ENCODE peak calls at places on chromosomes 2 and 18, in ten cellular contexts. R, U, M, V, P, L, H, O, A and G are unnamed samples.
A peak's percentile ranks its signal among the peaks of the same experiment; 100 is the strongest.

GRCh38 chr18:62404881-62405280 is 79.8 kb downstream of the TNFRSF11A start:
- DNase-seq in R (no peak), U (no peak), M (no peak), V (no peak), P (no peak), L (no peak), H (no peak), O (no peak), A (no peak), G (no peak)

GRCh38 chr2:94993176-94994062 is 32.1 kb upstream of the MAL start:
- DNase-seq in R (no peak), U (no peak), M (no peak), V (no peak), P (no peak), L (peak; percentile 28), H (no peak), O (no peak), A (peak; percentile 42), G (no peak)

GRCh38 chr2:36889782-36890181 is 76.6 kb downstream of the STRN start:
- DNase-seq in R (peak; percentile 89), U (peak; percentile 86), M (no peak), V (no peak), P (peak; percentile 99), L (no peak), H (no peak), O (peak; percentile 67), A (no peak), G (no peak)

GRCh38 chr18:50586710-50587109 is 26.8 kb downstream of the MAPK4 start:
- DNase-seq in R (no peak), U (no peak), M (no peak), V (no peak), P (no peak), L (no peak), H (no peak), O (no peak), A (no peak), G (no peak)

GRCh38 chr2:71534201-71534600 is 80.8 kb downstream of the DYSF start:
- DNase-seq in R (no peak), U (no peak), M (no peak), V (no peak), P (no peak), L (peak; percentile 7), H (peak; percentile 30), O (no peak), A (peak; percentile 22), G (no peak)

GRCh38 chr2:12169060-12169406 is 422.6 kb downstream of the LPIN1 start:
- DNase-seq in R (no peak), U (peak; percentile 85), M (peak; percentile 23), V (no peak), P (no peak), L (no peak), H (peak; percentile 82), O (peak; percentile 37), A (no peak), G (no peak)

GRCh38 chr18:9612215-9612830 is 2.0 kb downstream of the PPP4R1 start:
- DNase-seq in R (peak; percentile 52), U (peak; percentile 63), M (peak; percentile 70), V (no peak), P (peak; percentile 76), L (no peak), H (no peak), O (peak; percentile 56), A (no peak), G (no peak)

GRCh38 chr2:56801214-56801613 is 617.4 kb downstream of the CCDC85A start:
- DNase-seq in R (no peak), U (peak; percentile 2), M (no peak), V (no peak), P (no peak), L (no peak), H (no peak), O (no peak), A (no peak), G (no peak)

DNA sequence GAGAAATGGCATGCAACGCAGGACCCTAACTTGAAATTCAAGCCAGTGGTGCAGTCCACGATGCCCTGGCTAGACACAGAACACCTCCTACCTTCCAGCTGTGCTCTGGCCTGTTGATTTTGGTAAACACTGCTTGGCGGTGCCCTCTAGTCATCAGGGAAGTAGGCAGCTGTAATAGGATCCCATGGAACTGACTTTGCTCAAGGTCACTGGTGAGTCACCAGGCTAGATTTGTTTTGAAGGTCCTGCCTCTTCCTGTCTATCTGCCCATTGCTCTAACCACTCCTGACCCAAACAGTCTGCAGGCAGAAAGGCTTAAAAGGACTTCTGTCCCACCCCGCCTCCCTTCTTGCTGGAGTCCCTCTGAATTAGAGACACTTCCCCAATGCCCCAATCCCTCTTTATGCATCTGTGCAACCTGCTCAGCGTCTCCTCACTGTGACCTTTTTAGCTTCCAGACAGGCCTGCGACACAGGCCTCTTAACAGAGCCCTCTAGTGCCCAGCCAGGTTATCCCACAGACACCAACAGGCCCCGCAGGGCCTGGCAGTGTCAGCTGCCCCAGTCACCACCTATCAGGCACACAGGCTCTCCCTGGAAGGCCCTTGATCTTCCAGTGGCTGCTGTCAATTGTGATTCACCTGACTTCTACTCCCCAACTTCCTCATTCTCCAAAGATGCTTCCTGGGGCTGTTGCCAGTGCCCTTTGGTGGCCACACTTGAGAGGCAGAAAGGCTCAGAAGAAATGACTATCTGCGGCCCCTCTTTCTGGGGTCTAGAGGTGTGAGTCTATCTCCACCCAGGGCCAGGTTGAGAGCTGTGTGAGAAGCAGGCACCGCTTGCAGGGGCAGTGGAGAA is 5.2 kb downstream of the TMEM127 start:
- DNase-seq in R (peak; percentile 85), U (peak; percentile 87), M (peak; percentile 68), V (no peak), P (peak; percentile 78), L (peak; percentile 83), H (peak; percentile 77), O (no peak), A (peak; percentile 75), G (no peak)
- TF ChIP-seq CTCF in R (peak; percentile 66), U (peak; percentile 40), M (peak; percentile 54), V (peak; percentile 41), P (peak; percentile 46), L (peak; percentile 17), H (peak; percentile 13), O (peak; percentile 13), A (peak; percentile 33), G (peak; percentile 56)

DNA sequence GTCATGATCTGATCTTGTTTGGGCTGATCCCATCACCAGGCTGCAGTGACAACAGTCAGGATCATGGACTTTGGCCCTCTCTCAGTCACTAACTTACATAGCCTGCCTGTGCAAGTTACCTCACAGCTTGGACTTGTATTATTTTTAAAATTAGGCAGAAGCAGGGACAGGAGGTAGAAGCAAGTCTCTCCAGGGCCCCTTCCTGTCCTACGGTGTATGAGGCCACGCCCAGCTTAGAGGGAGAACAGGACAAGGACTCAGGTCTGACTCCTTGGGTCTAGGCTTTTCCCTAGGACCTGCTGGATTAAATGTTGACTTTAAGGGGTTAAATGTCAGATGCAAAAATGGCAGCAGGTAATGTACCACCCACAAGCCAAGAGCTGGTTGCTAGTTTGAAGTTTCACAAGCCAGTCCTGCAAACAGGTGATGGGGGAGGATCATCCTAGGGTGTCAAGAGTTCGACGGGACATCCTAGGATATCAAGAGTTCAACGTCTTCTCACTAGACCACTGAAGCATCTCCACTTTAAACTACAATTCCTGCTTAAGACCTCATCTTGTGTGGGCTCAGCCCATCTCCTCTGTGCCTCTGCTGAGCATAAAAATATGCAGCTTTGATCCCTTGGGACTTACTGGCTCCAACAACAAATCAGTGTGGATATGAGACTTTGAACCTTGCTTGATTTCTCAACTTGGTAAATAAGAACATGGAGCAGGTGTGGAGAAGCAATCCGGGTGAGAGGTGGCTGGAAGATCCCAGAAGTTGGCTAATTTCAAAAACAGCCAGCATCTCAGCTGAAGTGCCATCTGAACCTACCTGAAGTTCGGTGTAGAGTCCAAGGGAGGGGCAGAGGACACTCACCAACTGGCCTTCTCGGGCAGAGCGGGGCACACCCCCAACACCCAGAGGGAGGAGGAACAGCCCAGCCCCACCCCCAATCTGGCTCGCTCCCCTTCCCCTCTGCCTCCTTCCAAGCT is 39.5 kb downstream of the SFXN5 start:
- DNase-seq in R (no peak), U (peak; percentile 11), M (no peak), V (no peak), P (no peak), L (no peak), H (no peak), O (no peak), A (no peak), G (no peak)
- TF ChIP-seq CTCF in R (no peak), U (no peak), M (no peak), V (no peak), P (no peak), L (no peak), H (no peak), O (no peak), A (no peak), G (no peak)

GRCh38 chr2:217916504-217917254 is 86.1 kb downstream of the TNS1 start:
- DNase-seq in R (no peak), U (no peak), M (no peak), V (no peak), P (no peak), L (peak; percentile 92), H (peak; percentile 82), O (no peak), A (no peak), G (no peak)

GRCh38 chr2:217919204-217919603 is 83.6 kb downstream of the TNS1 start:
- DNase-seq in R (no peak), U (no peak), M (no peak), V (no peak), P (no peak), L (no peak), H (no peak), O (no peak), A (no peak), G (no peak)

GRCh38 chr2:217920879-217921603 is 81.8 kb downstream of the TNS1 start:
- DNase-seq in R (no peak), U (peak; percentile 56), M (no peak), V (no peak), P (no peak), L (peak; percentile 95), H (peak; percentile 91), O (no peak), A (no peak), G (no peak)

GRCh38 chr2:217919781-217920351 is 82.9 kb downstream of the TNS1 start:
- DNase-seq in R (no peak), U (peak; percentile 49), M (no peak), V (no peak), P (no peak), L (peak; percentile 94), H (peak; percentile 95), O (no peak), A (no peak), G (no peak)

GRCh38 chr2:217918220-217919024 is 84.4 kb downstream of the TNS1 start:
- DNase-seq in R (peak; percentile 31), U (no peak), M (peak; percentile 9), V (peak; percentile 52), P (no peak), L (peak; percentile 87), H (peak; percentile 85), O (no peak), A (no peak), G (no peak)
- TF ChIP-seq CTCF in R (no peak), U (peak; percentile 20), M (peak; percentile 8), V (no peak), P (peak; percentile 28), L (peak; percentile 30), H (peak; percentile 28), O (peak; percentile 14), A (no peak), G (peak; percentile 51)

GRCh38 chr2:60880633-60880987 is 764 bp upstream of the REL start:
- DNase-seq in R (no peak), U (peak; percentile 48), M (no peak), V (no peak), P (no peak), L (no peak), H (no peak), O (peak; percentile 18), A (no peak), G (no peak)

GRCh38 chr2:60882971-60883753 is 1.8 kb downstream of the REL start:
- DNase-seq in R (no peak), U (peak; percentile 26), M (peak; percentile 78), V (no peak), P (peak; percentile 32), L (no peak), H (no peak), O (peak; percentile 18), A (no peak), G (no peak)

GRCh38 chr2:60884795-60885194 is 3.4 kb downstream of the REL start:
- DNase-seq in R (no peak), U (peak; percentile 41), M (no peak), V (no peak), P (peak; percentile 38), L (no peak), H (no peak), O (no peak), A (no peak), G (no peak)

GRCh38 chr2:60883896-60884295 is 2.5 kb downstream of the REL start:
- DNase-seq in R (no peak), U (peak; percentile 8), M (no peak), V (no peak), P (peak; percentile 1), L (no peak), H (no peak), O (no peak), A (no peak), G (no peak)

DNA sequence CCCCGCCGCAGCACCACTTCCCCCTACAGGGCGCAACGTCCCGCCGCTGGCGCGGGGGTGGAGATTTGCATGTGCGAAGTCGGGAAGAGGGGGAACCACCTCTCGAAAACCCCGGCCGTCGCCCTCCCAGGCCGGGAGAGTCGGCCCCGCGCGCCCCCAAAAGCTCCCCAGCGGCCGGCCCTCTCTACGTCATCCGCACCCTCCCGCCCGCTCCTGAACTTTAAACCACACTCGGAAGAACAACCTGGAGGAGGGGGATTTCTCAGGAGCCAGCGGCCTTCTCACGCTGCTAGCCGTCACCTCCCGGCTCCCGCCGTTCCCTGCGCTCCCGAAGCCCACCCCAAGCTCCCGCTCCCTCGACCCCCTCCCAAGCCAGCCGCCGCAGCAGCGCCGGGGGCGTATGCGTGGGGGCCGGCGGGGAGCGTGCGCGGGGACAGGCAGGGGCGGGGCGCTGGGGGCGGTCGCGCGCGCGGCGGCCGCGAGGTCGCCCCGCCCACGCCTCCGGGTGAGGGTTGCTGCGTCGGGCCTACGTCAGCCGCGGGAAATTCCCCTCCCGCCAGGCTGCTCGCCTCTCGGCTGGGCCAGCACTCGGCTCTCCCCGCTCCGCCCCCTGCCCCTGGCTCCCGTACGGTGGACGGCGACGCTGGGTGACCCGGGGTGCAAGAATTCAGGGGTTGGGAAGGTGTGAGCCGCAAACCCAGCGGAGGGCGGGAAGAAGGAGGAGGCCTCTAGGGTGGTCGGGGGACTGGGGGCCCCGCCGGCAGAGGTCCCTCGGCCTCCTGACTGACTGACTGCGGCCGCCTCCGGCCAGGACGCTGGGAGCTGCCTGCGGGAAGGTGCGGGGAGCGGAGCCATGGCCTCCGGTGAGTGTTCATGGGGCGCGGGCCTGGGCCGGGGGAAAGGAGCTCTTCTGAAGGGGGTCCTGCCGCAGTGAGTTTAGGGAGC is at the start of gene REL:
- DNase-seq in R (peak; percentile 78), U (peak; percentile 88), M (peak; percentile 96), V (peak; percentile 71), P (peak; percentile 81), L (peak; percentile 94), H (peak; percentile 95), O (peak; percentile 92), A (peak; percentile 89), G (peak; percentile 93)
- TF ChIP-seq CTCF in R (no peak), U (peak; percentile 44), M (no peak), V (peak; percentile 22), P (peak; percentile 50), L (peak; percentile 12), H (peak; percentile 23), O (peak; percentile 34), A (peak; percentile 28), G (peak; percentile 4)